ENCODE peak calls at places on chromosome 1, in seven cellular contexts. B is IMR-90; X is HEK293T; Q is fibroblast of the conjunctiva; L is activated CD8-positive, alpha-beta T cell treated with anti-CD3 and anti-CD28 coated beads for 36 hours; C is NCI-H524; Y is MV-4-11. O is an unnamed sample.

GRCh38 chr1:149899460-149900284 is at the start of gene BOLA1:
- DNase-seq in B (peak), X (peak), Q (peak), L (peak), C (peak), Y (peak), O (peak)

GRCh38 chr1:185499986-185500626 is 183.1 kb upstream of the IVNS1ABP start:
- DNase-seq in B (peak), X (no peak), Q (peak), L (peak), C (no peak), Y (no peak), O (peak)

GRCh38 chr1:215682232-215682631 is 115.1 kb downstream of the KCTD3 start:
- DNase-seq in B (peak), X (no peak), Q (no peak), L (no peak), C (peak), Y (no peak), O (no peak)

GRCh38 chr1:156816561-156817328 is at the start of gene SH2D2A:
- DNase-seq in B (peak), X (no peak), Q (no peak), L (peak), C (no peak), Y (peak), O (peak)

GRCh38 chr1:160416369-160416768 is 16.0 kb downstream of the VANGL2 start:
- DNase-seq in B (peak), X (peak), Q (no peak), L (no peak), C (peak), Y (no peak), O (peak)

GRCh38 chr1:24286246-24287010 is 32.7 kb upstream of the GRHL3 start:
- DNase-seq in B (no peak), X (no peak), Q (no peak), L (no peak), C (no peak), Y (no peak), O (no peak)

GRCh38 chr1:81512242-81512641 is 288.5 kb upstream of the ADGRL2 start:
- DNase-seq in B (no peak), X (no peak), Q (no peak), L (no peak), C (no peak), Y (no peak), O (no peak)

GRCh38 chr1:38210612-38211177 is 164.1 kb upstream of the POU3F1 start:
- DNase-seq in B (no peak), X (no peak), Q (no peak), L (no peak), C (peak), Y (no peak), O (no peak)

GRCh38 chr1:93844262-93845045 is 34.6 kb downstream of the DNTTIP2 start:
- DNase-seq in B (peak), X (peak), Q (peak), L (peak), C (peak), Y (peak), O (peak)